ENCODE peak calls at places on chromosomes 1 and 21, in five cellular contexts. X is neuronal stem cell, N is AG10803, P is ELF-1, F is fibroblast of lung. V is an unnamed sample.

GRCh38 chr1:222068937-222069336 is 327.0 kb upstream of the DUSP10 start:
- DNase-seq in X (no peak), N (no peak), P (no peak), F (no peak), V (peak; percentile 41)

GRCh38 chr21:38898422-38899098 is 92.8 kb downstream of the ETS2 start:
- DNase-seq in X (no peak), N (no peak), P (no peak), F (no peak), V (no peak)

GRCh38 chr21:40074198-40074597 is 207.0 kb downstream of the PCP4 start:
- DNase-seq in X (no peak), N (no peak), P (no peak), F (no peak), V (no peak)

GRCh38 chr1:92259350-92259749 is 39.4 kb downstream of the GLMN start:
- DNase-seq in X (no peak), N (peak; percentile 1), P (no peak), F (no peak), V (peak; percentile 6)

GRCh38 chr1:25873120-25873519 is 2.4 kb downstream of the PAQR7 start:
- DNase-seq in X (no peak), N (no peak), P (no peak), F (no peak), V (no peak)

GRCh38 chr1:54937469-54937868 is 43.0 kb upstream of the TMEM61 start:
- DNase-seq in X (no peak), N (no peak), P (peak; percentile 16), F (no peak), V (peak; percentile 31)

GRCh38 chr1:16088996-16089395 is 15.5 kb upstream of the FAM131C start:
- DNase-seq in X (no peak), N (peak; percentile 57), P (peak; percentile 59), F (peak; percentile 51), V (peak; percentile 89)

GRCh38 chr1:74842726-74843125 is 109.8 kb downstream of the TYW3 start:
- DNase-seq in X (no peak), N (no peak), P (no peak), F (no peak), V (no peak)

GRCh38 chr1:36136535-36136934 is 11.5 kb upstream of the COL8A2 start:
- DNase-seq in X (no peak), N (peak; percentile 92), P (no peak), F (peak; percentile 80), V (peak; percentile 92)

GRCh38 chr1:150596095-150596892 is 16.9 kb upstream of the MCL1 start:
- DNase-seq in X (no peak), N (peak; percentile 74), P (no peak), F (peak; percentile 24), V (no peak)

GRCh38 chr1:214615871-214616270 is 12.9 kb downstream of the CENPF start:
- DNase-seq in X (no peak), N (peak; percentile 44), P (no peak), F (peak; percentile 70), V (peak; percentile 64)

GRCh38 chr1:28510350-28511223 is 4.7 kb downstream of the RCC1 start:
- DNase-seq in X (no peak), N (peak; percentile 51), P (peak; percentile 82), F (peak; percentile 43), V (peak; percentile 38)

GRCh38 chr1:196312739-196313138 is 295.5 kb downstream of the KCNT2 start:
- DNase-seq in X (no peak), N (no peak), P (no peak), F (no peak), V (no peak)

GRCh38 chr1:54807756-54808155 is 6.6 kb upstream of the TTC22 start:
- DNase-seq in X (no peak), N (no peak), P (no peak), F (no peak), V (no peak)

GRCh38 chr1:56563568-56563967 is 15.8 kb downstream of the PLPP3 start:
- DNase-seq in X (no peak), N (no peak), P (no peak), F (no peak), V (no peak)

GRCh38 chr1:36088265-36088576 is 471 bp upstream of the ADPRS start:
- DNase-seq in X (no peak), N (no peak), P (no peak), F (no peak), V (no peak)

GRCh38 chr1:41739061-41739955 is 179.4 kb downstream of the HIVEP3 start:
- DNase-seq in X (no peak), N (peak; percentile 85), P (no peak), F (peak; percentile 86), V (no peak)

GRCh38 chr1:41109316-41110263 is 88.1 kb upstream of the SLFNL1 start:
- DNase-seq in X (no peak), N (peak; percentile 91), P (peak; percentile 49), F (peak; percentile 96), V (peak; percentile 96)

GRCh38 chr1:201461783-201462441 is 7.1 kb downstream of the PHLDA3 start:
- DNase-seq in X (no peak), N (peak; percentile 99), P (peak; percentile 68), F (peak; percentile 99), V (peak; percentile 99)

GRCh38 chr1:42960693-42961559 is 2.3 kb upstream of the SLC2A1 start:
- DNase-seq in X (no peak), N (no peak), P (peak; percentile 23), F (no peak), V (no peak)

GRCh38 chr21:40051801-40052200 is 184.6 kb downstream of the PCP4 start:
- DNase-seq in X (no peak), N (no peak), P (no peak), F (no peak), V (no peak)

GRCh38 chr1:32247983-32248889 is 1.2 kb downstream of the FAM167B start:
- DNase-seq in X (peak; percentile 68), N (peak; percentile 57), P (peak; percentile 93), F (peak; percentile 60), V (no peak)

GRCh38 chr21:37762606-37763005 is 153.7 kb downstream of the KCNJ6 start:
- DNase-seq in X (no peak), N (peak; percentile 14), P (no peak), F (peak; percentile 8), V (no peak)

GRCh38 chr1:161223805-161224694 is 622 bp upstream of the APOA2 start:
- DNase-seq in X (no peak), N (no peak), P (no peak), F (no peak), V (no peak)

GRCh38 chr1:39189592-39190041 is 14.9 kb upstream of the MACF1 start:
- DNase-seq in X (no peak), N (peak; percentile 73), P (no peak), F (peak; percentile 29), V (peak; percentile 82)

GRCh38 chr1:227726924-227727599 is 8.0 kb downstream of the JMJD4 start:
- DNase-seq in X (no peak), N (no peak), P (no peak), F (no peak), V (no peak)

GRCh38 chr1:34865573-34865972 is 6.0 kb upstream of the SMIM12 start:
- DNase-seq in X (no peak), N (no peak), P (no peak), F (no peak), V (no peak)

GRCh38 chr1:183847646-183848045 is 42.7 kb downstream of the RGL1 start:
- DNase-seq in X (no peak), N (no peak), P (no peak), F (no peak), V (no peak)

GRCh38 chr1:228178737-228179720 is 13.4 kb downstream of the IBA57 start:
- DNase-seq in X (no peak), N (no peak), P (no peak), F (no peak), V (no peak)

GRCh38 chr1:41360074-41361027 is 883 bp upstream of the FOXO6 start:
- DNase-seq in X (no peak), N (no peak), P (peak; percentile 73), F (no peak), V (no peak)

GRCh38 chr1:21624577-21625389 is 44.4 kb downstream of the RAP1GAP start:
- DNase-seq in X (no peak), N (peak; percentile 45), P (no peak), F (no peak), V (no peak)

GRCh38 chr1:153933955-153934354 is 11.2 kb upstream of the GATAD2B start:
- DNase-seq in X (no peak), N (no peak), P (no peak), F (no peak), V (no peak)

GRCh38 chr1:155648207-155649147 is 38.5 kb downstream of the MSTO1 start:
- DNase-seq in X (peak; percentile 42), N (peak; percentile 91), P (peak; percentile 70), F (peak; percentile 90), V (peak; percentile 89)

GRCh38 chr1:92031281-92032110 is 1.7 kb downstream of the EPHX4 start:
- DNase-seq in X (no peak), N (no peak), P (no peak), F (no peak), V (no peak)

GRCh38 chr1:108346137-108346536 is 102.3 kb upstream of the NBPF4 start:
- DNase-seq in X (no peak), N (no peak), P (no peak), F (no peak), V (no peak)

GRCh38 chr1:116570358-116571214 is at the start of gene CD58:
- DNase-seq in X (peak; percentile 70), N (peak; percentile 77), P (peak; percentile 94), F (peak; percentile 76), V (peak; percentile 71)

V was measured in astrocyte.